ENCODE peak calls at places on chromosomes 4 and X, in eight cellular contexts. O is cardiac fibroblast; B is iPS-NIHi11; K is SK-N-SH; H is mucosa of gallbladder; U is NCI-H1417; X is activated CD4-positive, alpha-beta memory T cell treated with anti-CD3 and anti-CD28 coated beads, Interleukin-2, amount 10 ng/mL, durations not matched to agents 7 days and 5 days; J is lung. A is an unnamed sample.

GRCh38 chr4:135515295-135515694 is 1313.7 kb upstream of the PABPC4L start:
- DNase-seq in H (no peak), U (no peak), X (no peak), O (peak), B (no peak), J (no peak), K (no peak), A (no peak)

GRCh38 chrX:12975999-12976558 is 1.2 kb downstream of the TMSB4X start:
- DNase-seq in U (no peak), B (peak), H (no peak), X (peak), K (peak), J (peak), O (peak), A (peak)

GRCh38 chr4:17475481-17475880 is 36.4 kb downstream of the QDPR start:
- DNase-seq in B (no peak), O (peak), U (no peak), K (peak), H (no peak), X (no peak), J (no peak), A (no peak)

GRCh38 chrX:10325606-10326005 is 168.8 kb downstream of the CLCN4 start:
- DNase-seq in U (no peak), X (no peak), B (no peak), J (no peak), H (no peak), K (no peak), O (peak), A (no peak)

GRCh38 chrX:40933132-40934078 is 151.8 kb upstream of the USP9X start:
- DNase-seq in U (no peak), H (no peak), B (no peak), J (no peak), O (peak), X (no peak), K (peak), A (no peak)

GRCh38 chrX:39859991-39860861 is 237.5 kb downstream of the BCOR start:
- DNase-seq in O (peak), H (peak), X (peak), K (peak), B (peak), J (peak), U (no peak), A (peak)

GRCh38 chr4:26330186-26330787 is 9.5 kb downstream of the RBPJ start:
- DNase-seq in J (no peak), O (peak), K (peak), U (peak), B (peak), H (peak), X (no peak), A (no peak)

GRCh38 chr4:171920901-171921300 is 107.7 kb downstream of the GALNTL6 start:
- DNase-seq in O (no peak), X (no peak), U (no peak), K (no peak), B (no peak), J (no peak), H (no peak), A (no peak)

GRCh38 chr4:26145212-26145611 is 175.6 kb upstream of the RBPJ start:
- DNase-seq in K (no peak), O (no peak), H (no peak), B (no peak), U (peak), J (no peak), X (no peak), A (no peak)

GRCh38 chr4:69749771-69750170 is 10.6 kb downstream of the SULT1B1 start:
- DNase-seq in J (no peak), O (peak), K (no peak), B (no peak), H (no peak), X (no peak), U (no peak), A (no peak)

GRCh38 chrX:72461766-72462165 is 110.9 kb downstream of the HDAC8 start:
- DNase-seq in H (no peak), U (no peak), X (no peak), O (peak), B (no peak), K (no peak), J (no peak), A (no peak)

GRCh38 chrX:81174286-81174685 is 27.4 kb downstream of the HMGN5 start:
- DNase-seq in U (no peak), X (no peak), K (no peak), J (no peak), O (peak), B (no peak), H (no peak), A (no peak)

GRCh38 chr4:154566639-154567204 is 3.9 kb downstream of the FGB start:
- DNase-seq in B (no peak), K (no peak), J (no peak), X (no peak), H (no peak), U (no peak), O (peak), A (no peak)

GRCh38 chrX:68693481-68694410 is 46.3 kb downstream of the STARD8 start:
- DNase-seq in J (peak), H (peak), K (peak), X (peak), B (peak), U (no peak), O (peak), A (peak)

GRCh38 chrX:71128166-71128833 is 9.9 kb downstream of the MED12 start:
- DNase-seq in K (no peak), H (no peak), J (no peak), B (no peak), U (no peak), X (no peak), O (peak), A (no peak)

GRCh38 chr4:19752600-19752999 is 499.1 kb upstream of the SLIT2 start:
- DNase-seq in U (no peak), O (no peak), X (no peak), H (no peak), K (no peak), B (no peak), J (no peak), A (no peak)

GRCh38 chr4:114734581-114734980 is 136.0 kb downstream of the UGT8 start:
- DNase-seq in X (no peak), J (no peak), B (peak), K (no peak), U (no peak), O (no peak), H (no peak), A (no peak)

GRCh38 chr4:19026281-19026680 is 1004.7 kb upstream of the LCORL start:
- DNase-seq in K (no peak), J (peak), U (no peak), X (no peak), O (no peak), B (no peak), H (no peak), A (peak)

GRCh38 chr4:18479825-18480224 is 458.3 kb upstream of the LCORL start:
- DNase-seq in K (no peak), X (no peak), U (no peak), H (no peak), O (no peak), B (no peak), J (no peak), A (no peak)

GRCh38 chr4:102678695-102679335 is 82.0 kb downstream of the MANBA start:
- DNase-seq in B (no peak), J (no peak), H (no peak), U (no peak), X (no peak), K (no peak), O (no peak), A (no peak)

GRCh38 chrX:100477468-100477867 is 67.4 kb upstream of the PCDH19 start:
- DNase-seq in H (no peak), B (no peak), U (no peak), X (no peak), J (no peak), O (no peak), K (no peak), A (peak)

GRCh38 chrX:16711219-16712115 is 1.0 kb downstream of the CTPS2 start:
- DNase-seq in O (no peak), B (peak), K (peak), U (no peak), H (no peak), X (no peak), J (no peak), A (peak)

GRCh38 chr4:187209921-187210613 is 486.4 kb upstream of the FAT1 start:
- DNase-seq in J (no peak), K (no peak), U (no peak), H (peak), O (peak), X (no peak), B (no peak), A (no peak)

GRCh38 chr4:42398448-42399355 is 1.4 kb downstream of the SHISA3 start:
- DNase-seq in B (peak), K (no peak), J (no peak), O (no peak), U (no peak), H (no peak), X (no peak), A (no peak)

GRCh38 chrX:36804066-36804465 is 204.1 kb upstream of the FAM47C start:
- DNase-seq in X (no peak), U (no peak), H (no peak), K (no peak), J (no peak), O (no peak), B (no peak), A (no peak)

GRCh38 chrX:140764401-140764919 is 54.9 kb downstream of the LINC00632 start:
- DNase-seq in X (peak), U (no peak), B (peak), O (peak), J (no peak), K (peak), H (no peak), A (peak)

GRCh38 chrX:148298737-148299136 is 201.7 kb upstream of the AFF2 start:
- DNase-seq in H (no peak), U (no peak), X (no peak), K (no peak), J (no peak), O (peak), B (no peak), A (no peak)

GRCh38 chr4:80189581-80189955 is 7.7 kb upstream of the PRDM8 start:
- DNase-seq in H (no peak), X (no peak), U (no peak), O (no peak), K (no peak), J (no peak), B (no peak), A (no peak)

GRCh38 chr4:121829511-121829910 is 5.8 kb upstream of the CCNA2 start:
- DNase-seq in J (no peak), U (no peak), H (no peak), O (no peak), K (no peak), X (no peak), B (no peak), A (no peak)

GRCh38 chr4:2907706-2908293 is 55.4 kb downstream of the NOP14 start:
- DNase-seq in H (peak), U (no peak), O (no peak), J (no peak), X (no peak), K (no peak), B (no peak), A (no peak)

GRCh38 chr4:3402409-3403103 is 39.2 kb upstream of the HGFAC start:
- DNase-seq in H (no peak), U (no peak), O (peak), X (no peak), B (no peak), K (no peak), J (no peak), A (no peak)

A was measured in right cardiac atrium.